ENCODE peak calls at places on chromosomes 12 and 14, in eight cellular contexts. J is BE2C, Y is ovary, Z is dorsolateral prefrontal cortex, U is brain microvascular endothelial cell, C is fibroblast of lung, T is astrocyte of the spinal cord, S is foreskin fibroblast. W is an unnamed sample.

GRCh38 chr12:25251749-25252148 is 1.0 kb upstream of the KRAS start:
- DNase-seq in S (peak), J (no peak), Z (no peak), U (no peak), Y (no peak), T (no peak), C (no peak), W (no peak)

GRCh38 chr12:70828391-70828790 is 92.1 kb downstream of the PTPRR start:
- DNase-seq in U (peak), Z (no peak), Y (no peak), S (peak), J (no peak), T (peak), C (peak), W (no peak)

GRCh38 chr12:3607821-3608220 is 116.8 kb downstream of the PRMT8 start:
- DNase-seq in U (no peak), S (no peak), Y (peak), C (no peak), T (no peak), J (no peak), Z (no peak), W (no peak)

GRCh38 chr12:6451348-6452244 is at the start of gene TAPBPL:
- DNase-seq in C (peak), Z (peak), J (peak), U (peak), S (peak), T (peak), Y (peak), W (peak)

GRCh38 chr14:104723651-104724406 is at the start of gene ADSS1:
- DNase-seq in Y (peak), U (no peak), Z (peak), T (no peak), S (peak), J (peak), C (peak), W (peak)

GRCh38 chr14:44962573-44963528 is 861 bp downstream of the TOGARAM1 start:
- DNase-seq in Z (peak), C (peak), U (peak), S (peak), T (peak), Y (peak), J (no peak), W (no peak)

GRCh38 chr12:132426349-132427176 is 63.4 kb upstream of the FBRSL1 start:
- DNase-seq in Z (no peak), T (no peak), J (no peak), C (no peak), U (no peak), S (no peak), Y (no peak), W (no peak)

GRCh38 chr14:23206422-23207145 is 23.1 kb upstream of the SLC7A8 start:
- DNase-seq in U (no peak), C (no peak), T (no peak), J (no peak), Y (no peak), S (no peak), Z (no peak), W (no peak)

GRCh38 chr14:91315844-91316267 is 71.4 kb upstream of the GPR68 start:
- DNase-seq in S (no peak), C (no peak), U (no peak), T (no peak), Y (no peak), J (no peak), Z (no peak), W (peak)

GRCh38 chr14:50855558-50855957 is 16.3 kb upstream of the ABHD12B start:
- DNase-seq in C (peak), J (no peak), T (no peak), Z (no peak), S (peak), Y (no peak), U (no peak), W (no peak)

GRCh38 chr12:71639341-71639760 is 24.3 kb downstream of the ZFC3H1 start:
- DNase-seq in C (no peak), T (no peak), Z (no peak), U (no peak), J (peak), Y (no peak), S (no peak), W (no peak)

GRCh38 chr12:48865441-48866290 is at the start of gene RND1:
- DNase-seq in Z (peak), T (peak), S (peak), Y (peak), U (peak), C (peak), J (peak), W (peak)
- TF ChIP-seq CTCF in Z (peak), T (peak), S (no peak), Y (no peak), U (no peak), C (no peak), J (peak), W (no peak)

GRCh38 chr12:103751600-103751999 is 89.4 kb downstream of the NT5DC3 start:
- DNase-seq in T (no peak), Z (no peak), Y (no peak), J (no peak), C (no peak), S (peak), U (no peak), W (no peak)
- TF ChIP-seq CTCF in T (no peak), Z (no peak), Y (no peak), J (no peak), C (no peak), S (no peak), U (no peak), W (no peak)

DNA sequence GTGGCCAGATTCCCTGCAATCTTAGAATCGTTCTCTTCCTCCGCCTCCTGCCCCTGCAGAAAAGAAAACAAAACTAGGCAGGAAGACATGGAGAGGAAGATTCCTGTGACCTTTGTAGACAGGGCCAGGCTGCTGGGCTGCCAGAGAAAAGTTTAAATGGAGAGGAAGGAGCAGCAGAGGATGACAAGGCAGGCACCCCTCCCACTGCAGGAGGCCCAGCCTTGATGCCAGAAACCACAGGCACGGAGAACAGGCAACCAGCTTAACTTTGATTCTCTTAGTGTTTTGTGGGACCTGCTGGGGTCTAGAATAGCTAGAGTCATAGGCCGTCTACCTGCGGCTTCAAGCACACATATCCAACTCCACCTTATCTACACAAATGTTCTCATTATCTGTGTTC is 609.3 kb downstream of the AACS start:
- DNase-seq in S (no peak), Y (no peak), J (no peak), C (no peak), T (no peak), U (no peak), Z (no peak), W (no peak)
- TF ChIP-seq CTCF in S (no peak), Y (no peak), J (no peak), C (no peak), T (no peak), U (no peak), Z (no peak), W (no peak)

GRCh38 chr12:130286741-130287140 is 50.9 kb upstream of the PIWIL1 start:
- DNase-seq in S (no peak), C (no peak), Z (no peak), T (no peak), Y (no peak), J (no peak), U (no peak), W (no peak)

GRCh38 chr12:130288201-130288600 is 49.5 kb upstream of the PIWIL1 start:
- DNase-seq in U (no peak), J (no peak), T (no peak), S (no peak), Y (no peak), C (no peak), Z (no peak), W (no peak)

GRCh38 chr12:130281157-130281799 is 56.4 kb upstream of the PIWIL1 start:
- DNase-seq in J (peak), Y (peak), T (no peak), C (no peak), S (peak), U (no peak), Z (peak), W (peak)

GRCh38 chr12:130290114-130290513 is 47.6 kb upstream of the PIWIL1 start:
- DNase-seq in Y (no peak), J (no peak), S (no peak), Z (no peak), T (no peak), U (no peak), C (no peak), W (no peak)

DNA sequence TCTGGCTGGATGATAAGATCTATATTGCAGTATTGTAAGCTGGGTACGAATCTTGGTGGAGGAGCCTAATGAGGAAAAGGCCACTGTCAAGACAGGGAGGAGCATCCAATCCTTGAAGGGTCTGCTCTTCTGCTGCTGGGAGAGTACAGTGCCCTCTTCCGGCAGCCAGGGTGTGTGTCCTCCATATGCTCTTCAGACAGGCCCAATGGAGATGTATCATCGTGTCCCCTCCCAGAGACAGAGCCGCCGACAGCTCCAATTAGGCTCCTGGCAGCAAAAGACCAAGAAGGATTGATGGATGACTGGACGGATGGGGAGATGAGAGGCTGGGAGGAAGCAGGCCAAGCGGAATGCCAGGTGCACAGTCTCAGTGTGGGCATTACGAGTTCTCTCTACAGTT is 51.6 kb upstream of the PIWIL1 start:
- DNase-seq in Y (no peak), U (no peak), T (no peak), C (no peak), Z (no peak), S (no peak), J (peak), W (no peak)
- TF ChIP-seq CTCF in Y (no peak), U (no peak), T (no peak), C (no peak), Z (no peak), S (no peak), J (peak), W (no peak)

GRCh38 chr12:29545102-29545467 is 47.6 kb upstream of the OVCH1 start:
- DNase-seq in S (no peak), Y (no peak), U (no peak), T (no peak), Z (no peak), J (no peak), C (no peak), W (no peak)
- TF ChIP-seq CTCF in S (no peak), Y (no peak), U (no peak), T (no peak), Z (no peak), J (no peak), C (no peak), W (no peak)

W was measured in activated B cell treated with CpG ODN at 0.5 μM for 24 hours.